ENCODE peak calls at places on chromosomes 6 and 20, in seven cellular contexts. I is cardiac muscle cell, X is right lobe of liver, S is neuronal stem cell, K is H1, Z is HCT116, R is small intestine. Q is an unnamed sample.

GRCh38 chr6:162852810-162853577 is 125.2 kb downstream of the PACRG start:
- DNase-seq in I (no peak), X (no peak), S (no peak), K (no peak), Z (no peak), R (no peak), Q (peak)

GRCh38 chr6:33335916-33336315 is 18.4 kb upstream of the ZBTB22 start:
- DNase-seq in I (no peak), X (no peak), S (no peak), K (no peak), Z (no peak), R (no peak), Q (no peak)

GRCh38 chr20:20548527-20549266 is 163.7 kb downstream of the RALGAPA2 start:
- DNase-seq in I (no peak), X (no peak), S (no peak), K (no peak), Z (no peak), R (peak), Q (no peak)

GRCh38 chr20:21133917-21134622 is 8.2 kb downstream of the KIZ start:
- DNase-seq in I (no peak), X (no peak), S (no peak), K (no peak), Z (no peak), R (no peak), Q (no peak)

GRCh38 chr6:28922841-28923317 is 906 bp downstream of the TRIM27 start:
- DNase-seq in I (peak), X (peak), S (no peak), K (no peak), Z (no peak), R (no peak), Q (no peak)

GRCh38 chr20:45968801-45969711 is 2.9 kb downstream of the ZNF335 start:
- DNase-seq in I (no peak), X (no peak), S (no peak), K (no peak), Z (no peak), R (no peak), Q (peak)

GRCh38 chr6:8245736-8246135 is 143.4 kb upstream of the EEF1E1 start:
- DNase-seq in I (no peak), X (no peak), S (no peak), K (no peak), Z (no peak), R (no peak), Q (no peak)

GRCh38 chr6:11341867-11342266 is 109.4 kb upstream of the NEDD9 start:
- DNase-seq in I (peak), X (no peak), S (no peak), K (no peak), Z (no peak), R (no peak), Q (no peak)

GRCh38 chr20:4230185-4230584 is 214.8 kb upstream of the RNF24 start:
- DNase-seq in I (no peak), X (no peak), S (no peak), K (no peak), Z (no peak), R (no peak), Q (no peak)

GRCh38 chr6:2714359-2714895 is 36.3 kb downstream of the MYLK4 start:
- DNase-seq in I (peak), X (no peak), S (no peak), K (no peak), Z (no peak), R (no peak), Q (no peak)

GRCh38 chr20:46031701-46032254 is 2.8 kb downstream of the SLC12A5 start:
- DNase-seq in I (peak), X (no peak), S (no peak), K (no peak), Z (no peak), R (no peak), Q (peak)

GRCh38 chr6:43953794-43954310 is 173.4 kb downstream of the MRPL14 start:
- DNase-seq in I (peak), X (peak), S (no peak), K (peak), Z (no peak), R (no peak), Q (peak)

GRCh38 chr20:57688864-57689263 is 21.0 kb downstream of the PMEPA1 start:
- DNase-seq in I (no peak), X (no peak), S (no peak), K (no peak), Z (no peak), R (no peak), Q (no peak)

GRCh38 chr20:8790442-8791074 is 278.3 kb upstream of the PLCB4 start:
- DNase-seq in I (peak), X (no peak), S (peak), K (no peak), Z (peak), R (peak), Q (peak)

GRCh38 chr6:85470023-85470410 is 20.1 kb downstream of the NT5E start:
- DNase-seq in I (no peak), X (no peak), S (no peak), K (no peak), Z (no peak), R (no peak), Q (peak)

GRCh38 chr20:51462566-51463276 is 79.8 kb downstream of the NFATC2 start:
- DNase-seq in I (peak), X (peak), S (no peak), K (no peak), Z (no peak), R (no peak), Q (no peak)

GRCh38 chr6:4167833-4168232 is 32.5 kb upstream of the ECI2 start:
- DNase-seq in I (no peak), X (no peak), S (no peak), K (no peak), Z (no peak), R (no peak), Q (no peak)

GRCh38 chr6:98941319-98941718 is 6.4 kb downstream of the FBXL4 start:
- DNase-seq in I (peak), X (no peak), S (no peak), K (no peak), Z (no peak), R (no peak), Q (no peak)

GRCh38 chr6:27608916-27609883 is 136.3 kb upstream of the ZNF184 start:
- DNase-seq in I (peak), X (no peak), S (no peak), K (no peak), Z (peak), R (peak), Q (peak)

GRCh38 chr6:43298565-43299337 is 691 bp downstream of the SLC22A7 start:
- DNase-seq in I (no peak), X (no peak), S (no peak), K (no peak), Z (no peak), R (no peak), Q (no peak)

GRCh38 chr20:8535403-8536003 is 403.4 kb downstream of the PLCB1 start:
- DNase-seq in I (peak), X (no peak), S (no peak), K (no peak), Z (no peak), R (no peak), Q (peak)

GRCh38 chr6:137241481-137242011 is 22.4 kb upstream of the IFNGR1 start:
- DNase-seq in I (peak), X (no peak), S (no peak), K (no peak), Z (no peak), R (peak), Q (no peak)

GRCh38 chr6:114323784-114324183 is 19.0 kb downstream of the HS3ST5 start:
- DNase-seq in I (no peak), X (no peak), S (no peak), K (no peak), Z (no peak), R (no peak), Q (peak)

GRCh38 chr6:114142256-114142655 is 171.3 kb upstream of the HDAC2 start:
- DNase-seq in I (no peak), X (no peak), S (no peak), K (no peak), Z (no peak), R (no peak), Q (no peak)

GRCh38 chr6:6547111-6547879 is 41.2 kb upstream of the LY86 start:
- DNase-seq in I (peak), X (peak), S (peak), K (peak), Z (peak), R (peak), Q (peak)

GRCh38 chr6:1735239-1735803 is 125.6 kb downstream of the FOXC1 start:
- DNase-seq in I (no peak), X (no peak), S (no peak), K (no peak), Z (no peak), R (peak), Q (no peak)

GRCh38 chr6:89200706-89201215 is 16.4 kb downstream of the GABRR1 start:
- DNase-seq in I (no peak), X (no peak), S (no peak), K (no peak), Z (no peak), R (no peak), Q (no peak)

GRCh38 chr20:21189761-21190523 is 64.1 kb downstream of the KIZ start:
- DNase-seq in I (no peak), X (no peak), S (peak), K (peak), Z (no peak), R (no peak), Q (peak)

GRCh38 chr6:166998256-166999144 is 697 bp upstream of the CEP43 start:
- DNase-seq in I (no peak), X (peak), S (peak), K (no peak), Z (no peak), R (peak), Q (peak)

GRCh38 chr6:163494279-163494727 is 79.8 kb downstream of the QKI start:
- DNase-seq in I (no peak), X (peak), S (no peak), K (no peak), Z (peak), R (no peak), Q (no peak)

GRCh38 chr6:13404115-13404891 is 76.0 kb upstream of the TBC1D7 start:
- DNase-seq in I (peak), X (no peak), S (no peak), K (no peak), Z (no peak), R (no peak), Q (no peak)

GRCh38 chr6:26270903-26271639 is 93.9 kb upstream of the BTN3A2 start:
- DNase-seq in I (peak), X (peak), S (peak), K (no peak), Z (no peak), R (peak), Q (peak)

GRCh38 chr6:65149841-65150240 is 557.2 kb downstream of the EYS start:
- DNase-seq in I (no peak), X (no peak), S (no peak), K (no peak), Z (no peak), R (no peak), Q (peak)

GRCh38 chr6:32551410-32551809 is 21.3 kb upstream of the HLA-DRB5 start:
- DNase-seq in I (peak), X (no peak), S (no peak), K (no peak), Z (no peak), R (no peak), Q (no peak)

DNA sequence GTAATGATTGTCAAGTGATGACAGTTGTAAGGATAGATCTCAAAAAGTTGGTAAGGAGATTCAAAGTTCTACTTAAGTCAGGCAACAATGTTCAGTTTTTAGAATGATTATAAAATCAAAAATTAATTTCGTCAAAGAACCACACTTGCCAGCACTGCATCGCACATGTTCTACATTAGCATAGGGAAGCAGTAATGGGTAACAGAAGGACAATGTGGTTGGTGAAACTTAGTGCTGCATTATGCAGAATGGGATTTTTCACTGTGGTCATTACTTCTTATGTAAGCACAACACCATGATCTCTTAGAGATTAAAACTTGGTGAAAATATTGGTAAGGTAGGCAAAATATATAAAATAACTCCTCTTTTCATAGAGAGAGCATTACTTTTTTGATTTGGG is 173.7 kb upstream of the THEMIS start:
- DNase-seq in I (no peak), X (no peak), S (no peak), K (no peak), Z (no peak), R (no peak), Q (no peak)
- H3K27ac ChIP-seq in I (no peak), X (no peak), S (no peak), K (no peak), Z (no peak), R (no peak), Q (no peak)

GRCh38 chr20:22402990-22403859 is 181.1 kb downstream of the FOXA2 start:
- DNase-seq in I (peak), X (no peak), S (peak), K (no peak), Z (no peak), R (no peak), Q (peak)
- H3K4me3 ChIP-seq in I (no peak), X (peak), S (no peak), K (peak), Z (no peak), R (peak), Q (peak)

GRCh38 chr20:61701802-61702201 is 363.9 kb downstream of the TAF4 start:
- DNase-seq in I (no peak), X (no peak), S (no peak), K (no peak), Z (no peak), R (no peak), Q (no peak)
- H3K27ac ChIP-seq in I (no peak), X (no peak), S (no peak), K (no peak), Z (no peak), R (no peak), Q (no peak)

GRCh38 chr6:52540286-52540902 is 36.5 kb downstream of the TRAM2 start:
- DNase-seq in I (no peak), X (no peak), S (no peak), K (no peak), Z (no peak), R (no peak), Q (no peak)
- H3K4me3 ChIP-seq in I (no peak), X (no peak), S (no peak), K (no peak), Z (no peak), R (no peak), Q (no peak)

DNA sequence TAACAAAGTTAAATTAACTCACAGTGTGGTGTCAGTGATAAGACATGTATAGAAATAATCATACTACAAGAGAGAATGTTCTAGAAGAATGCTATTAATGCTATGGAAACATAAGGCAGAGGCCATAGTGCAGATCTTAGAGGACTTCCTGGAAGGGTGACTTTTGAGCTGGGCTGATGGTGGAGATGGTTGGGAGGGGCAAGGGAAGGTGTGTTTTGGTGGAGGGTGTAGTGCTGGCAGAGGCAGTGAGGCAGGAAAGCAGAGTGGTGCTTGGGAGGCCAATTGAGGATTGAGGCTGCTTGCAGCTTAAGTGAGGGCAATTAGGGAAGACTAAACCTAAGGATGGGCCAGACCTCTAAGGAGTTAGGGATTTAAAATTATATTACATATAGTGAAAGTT is 58.5 kb upstream of the FNDC1 start:
- DNase-seq in I (no peak), X (no peak), S (no peak), K (no peak), Z (no peak), R (peak), Q (peak)
- H3K27ac ChIP-seq in I (no peak), X (no peak), S (no peak), K (no peak), Z (no peak), R (no peak), Q (no peak)

GRCh38 chr6:111721677-111722219 is 116.1 kb upstream of the TRAF3IP2 start:
- DNase-seq in I (peak), X (no peak), S (no peak), K (no peak), Z (peak), R (no peak), Q (peak)
- H3K4me3 ChIP-seq in I (no peak), X (no peak), S (no peak), K (no peak), Z (no peak), R (no peak), Q (no peak)

DNA sequence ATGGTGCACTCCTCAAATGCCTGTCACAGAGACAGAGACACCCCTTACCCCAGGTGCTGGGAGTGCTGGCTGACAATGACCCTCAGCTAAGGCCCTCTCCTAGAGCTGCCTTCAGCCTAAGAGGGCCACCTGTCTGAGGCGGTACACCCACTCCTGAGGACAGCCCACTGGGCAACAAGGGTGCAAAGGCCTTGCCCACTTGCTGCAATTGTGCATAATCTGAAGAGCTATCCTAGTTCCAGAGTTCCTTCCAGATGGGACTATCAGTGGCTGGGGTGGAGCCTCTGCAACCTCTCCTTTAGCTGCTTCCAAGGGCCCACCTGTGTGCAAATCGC is 87.6 kb downstream of the PREX1 start:
- DNase-seq in I (no peak), X (no peak), S (no peak), K (no peak), Z (no peak), R (no peak), Q (no peak)
- H3K27ac ChIP-seq in I (no peak), X (no peak), S (no peak), K (no peak), Z (no peak), R (no peak), Q (no peak)

GRCh38 chr6:21986703-21987102 is 310.1 kb downstream of the PRL start:
- DNase-seq in I (peak), X (no peak), S (no peak), K (no peak), Z (no peak), R (no peak), Q (no peak)

GRCh38 chr6:21984135-21984534 is 312.7 kb downstream of the PRL start:
- DNase-seq in I (no peak), X (no peak), S (no peak), K (no peak), Z (no peak), R (no peak), Q (no peak)

GRCh38 chr6:21985904-21986303 is 310.9 kb downstream of the PRL start:
- DNase-seq in I (no peak), X (no peak), S (no peak), K (no peak), Z (no peak), R (no peak), Q (no peak)

GRCh38 chr6:21984551-21984950 is 312.3 kb downstream of the PRL start:
- DNase-seq in I (no peak), X (no peak), S (no peak), K (no peak), Z (no peak), R (no peak), Q (no peak)

DNA sequence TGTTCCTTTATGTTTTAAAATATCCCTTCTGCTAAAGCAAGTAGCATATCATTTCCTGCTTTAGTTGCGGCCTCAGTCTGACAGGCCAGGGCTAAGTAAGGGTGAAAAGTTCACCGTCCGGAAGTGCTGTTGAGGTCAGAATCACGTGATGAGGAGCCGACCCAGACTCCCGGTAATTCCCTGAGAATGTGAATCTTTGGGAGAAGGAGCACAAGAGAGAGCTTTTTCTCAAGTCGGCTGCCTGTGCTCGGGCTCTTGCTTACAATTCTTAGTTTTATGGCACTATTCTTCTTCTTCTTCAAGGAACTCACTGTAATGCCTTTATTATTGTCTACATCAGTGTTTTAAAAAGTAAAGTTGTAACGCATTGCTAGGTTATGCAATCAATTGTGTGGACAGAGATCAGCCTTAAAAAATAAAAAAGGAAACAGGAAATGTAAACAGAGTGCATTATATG is 309.3 kb downstream of the PRL start:
- DNase-seq in I (peak), X (peak), S (no peak), K (no peak), Z (peak), R (peak), Q (peak)
- H3K4me3 ChIP-seq in I (no peak), X (no peak), S (no peak), K (no peak), Z (peak), R (peak), Q (no peak)

Q was measured in endodermal cell.